ENCODE peak calls at places on chromosome 2, in five cellular contexts. X, H, S, E and V are unnamed samples.

GRCh38 chr2:70255637-70256314 is 2.2 kb upstream of the PCYOX1 start:
- DNase-seq in X (no peak), H (no peak), S (no peak), E (no peak), V (no peak)

GRCh38 chr2:119888673-119889072 is 124.2 kb upstream of the EPB41L5 start:
- DNase-seq in X (peak; percentile 18), H (peak; percentile 86), S (no peak), E (no peak), V (no peak)

GRCh38 chr2:105470979-105471378 is 72.1 kb upstream of the FHL2 start:
- DNase-seq in X (no peak), H (no peak), S (no peak), E (no peak), V (no peak)

GRCh38 chr2:131146749-131147148 is 41.6 kb downstream of the PLEKHB2 start:
- DNase-seq in X (no peak), H (no peak), S (no peak), E (no peak), V (no peak)

GRCh38 chr2:7057865-7058400 is 140.7 kb downstream of the RNF144A start:
- DNase-seq in X (no peak), H (no peak), S (no peak), E (no peak), V (no peak)

GRCh38 chr2:96102596-96103387 is 13.6 kb downstream of the ADRA2B start:
- DNase-seq in X (no peak), H (no peak), S (peak; percentile 51), E (no peak), V (no peak)

GRCh38 chr2:233816334-233816733 is 38.0 kb downstream of the HJURP start:
- DNase-seq in X (no peak), H (no peak), S (peak; percentile 22), E (no peak), V (no peak)

GRCh38 chr2:28633739-28634138 is 117.9 kb upstream of the PPP1CB start:
- DNase-seq in X (peak; percentile 98), H (peak; percentile 88), S (no peak), E (peak; percentile 46), V (no peak)

GRCh38 chr2:106886916-106887758 is 1.2 kb upstream of the ST6GAL2 start:
- DNase-seq in X (peak; percentile 92), H (peak; percentile 25), S (no peak), E (peak; percentile 71), V (peak; percentile 11)

GRCh38 chr2:161171595-161171929 is 11.3 kb downstream of the TANK start:
- DNase-seq in X (no peak), H (peak; percentile 36), S (no peak), E (no peak), V (no peak)

GRCh38 chr2:19881866-19882265 is 19.9 kb downstream of the TTC32 start:
- DNase-seq in X (no peak), H (no peak), S (no peak), E (no peak), V (no peak)

GRCh38 chr2:238582159-238582558 is 155.4 kb downstream of the ASB1 start:
- DNase-seq in X (no peak), H (peak; percentile 83), S (no peak), E (no peak), V (no peak)

GRCh38 chr2:19504400-19505198 is 146.2 kb upstream of the OSR1 start:
- DNase-seq in X (peak; percentile 20), H (no peak), S (no peak), E (no peak), V (no peak)

GRCh38 chr2:28347596-28347995 is 45.1 kb upstream of the FOSL2 start:
- DNase-seq in X (no peak), H (no peak), S (peak; percentile 74), E (no peak), V (no peak)

GRCh38 chr2:119617455-119617854 is 61.5 kb upstream of the TMEM177 start:
- DNase-seq in X (no peak), H (no peak), S (no peak), E (no peak), V (no peak)

GRCh38 chr2:240834377-240834975 is 14.5 kb upstream of the KIF1A start:
- DNase-seq in X (no peak), H (no peak), S (peak; percentile 64), E (no peak), V (no peak)

GRCh38 chr2:122634261-122634660 is 878.8 kb downstream of the TSN start:
- DNase-seq in X (peak; percentile 88), H (peak; percentile 79), S (no peak), E (no peak), V (no peak)

GRCh38 chr2:37617119-37617892 is 54.1 kb downstream of the CDC42EP3 start:
- DNase-seq in X (no peak), H (no peak), S (no peak), E (no peak), V (no peak)

GRCh38 chr2:184677171-184677570 is 78.8 kb downstream of the ZNF804A start:
- DNase-seq in X (peak; percentile 9), H (no peak), S (no peak), E (no peak), V (no peak)

GRCh38 chr2:43488737-43489136 is 107.1 kb downstream of the THADA start:
- DNase-seq in X (peak; percentile 61), H (no peak), S (no peak), E (no peak), V (no peak)

GRCh38 chr2:206230060-206230890 is 44.2 kb upstream of the ZDBF2 start:
- DNase-seq in X (no peak), H (peak; percentile 11), S (no peak), E (peak; percentile 87), V (no peak)

GRCh38 chr2:72712977-72713376 is 112.9 kb downstream of the EXOC6B start:
- DNase-seq in X (no peak), H (no peak), S (no peak), E (no peak), V (no peak)

GRCh38 chr2:60872510-60872928 is 8.9 kb upstream of the REL start:
- DNase-seq in X (no peak), H (no peak), S (no peak), E (no peak), V (no peak)

GRCh38 chr2:75500633-75501032 is 60.1 kb downstream of the EVA1A start:
- DNase-seq in X (peak; percentile 45), H (peak; percentile 45), S (no peak), E (no peak), V (no peak)

GRCh38 chr2:229059331-229060033 is 211.6 kb downstream of the PID1 start:
- DNase-seq in X (no peak), H (no peak), S (no peak), E (no peak), V (no peak)

GRCh38 chr2:201949036-201950012 is 84.3 kb upstream of the FZD7 start:
- DNase-seq in X (no peak), H (peak; percentile 63), S (no peak), E (peak; percentile 48), V (no peak)

GRCh38 chr2:208101716-208102631 is 22.4 kb downstream of the CRYGD start:
- DNase-seq in X (peak; percentile 70), H (peak; percentile 34), S (no peak), E (peak; percentile 38), V (no peak)

GRCh38 chr2:200662727-200663126 is 76.9 kb downstream of the AOX1 start:
- DNase-seq in X (peak; percentile 95), H (peak; percentile 65), S (no peak), E (no peak), V (no peak)

GRCh38 chr2:176789751-176790150 is 422.8 kb upstream of the HNRNPA3 start:
- DNase-seq in X (no peak), H (no peak), S (no peak), E (no peak), V (no peak)

GRCh38 chr2:227464356-227464755 is 7.6 kb upstream of the AGFG1 start:
- DNase-seq in X (no peak), H (no peak), S (no peak), E (no peak), V (no peak)

GRCh38 chr2:16248571-16249105 is 308.3 kb downstream of the MYCN start:
- DNase-seq in X (no peak), H (no peak), S (no peak), E (no peak), V (no peak)

GRCh38 chr2:46142546-46143329 is 154.5 kb upstream of the EPAS1 start:
- DNase-seq in X (peak; percentile 52), H (no peak), S (no peak), E (no peak), V (no peak)

GRCh38 chr2:1041012-1041805 is 90.6 kb downstream of the SNTG2 start:
- DNase-seq in X (no peak), H (no peak), S (no peak), E (no peak), V (no peak)

GRCh38 chr2:127810637-127811396 is at the start of gene WDR33:
- DNase-seq in X (peak; percentile 93), H (peak; percentile 85), S (peak; percentile 97), E (peak; percentile 95), V (peak; percentile 36)

GRCh38 chr2:127811397-127811860 is 458 bp upstream of the WDR33 start:
- DNase-seq in X (no peak), H (no peak), S (peak; percentile 88), E (no peak), V (no peak)

GRCh38 chr2:127810156-127810636 is 775 bp downstream of the WDR33 start:
- DNase-seq in X (peak; percentile 34), H (peak; percentile 35), S (no peak), E (peak; percentile 51), V (no peak)

GRCh38 chr2:127807678-127808353 is 3.2 kb downstream of the WDR33 start:
- DNase-seq in X (peak; percentile 27), H (no peak), S (no peak), E (no peak), V (no peak)

GRCh38 chr2:127805491-127805890 is 5.5 kb downstream of the WDR33 start:
- DNase-seq in X (no peak), H (no peak), S (no peak), E (no peak), V (no peak)
- H3K36me3 ChIP-seq in X (no peaks in the 10 kb centered on the region), H (no peaks in the 10 kb centered on the region), S (no peaks in the 10 kb centered on the region), E (no peaks in the 10 kb centered on the region), V (no peaks in the 10 kb centered on the region)

GRCh38 chr2:169511818-169512217 is 2.3 kb downstream of the KLHL41 start:
- DNase-seq in X (no peak), H (no peak), S (no peak), E (no peak), V (no peak)
- H3K4me3 ChIP-seq in X (no peak overlapping the region), H (no peak overlapping the region), S (no peak overlapping the region), E (no peak overlapping the region), V (no peak overlapping the region)

DNA sequence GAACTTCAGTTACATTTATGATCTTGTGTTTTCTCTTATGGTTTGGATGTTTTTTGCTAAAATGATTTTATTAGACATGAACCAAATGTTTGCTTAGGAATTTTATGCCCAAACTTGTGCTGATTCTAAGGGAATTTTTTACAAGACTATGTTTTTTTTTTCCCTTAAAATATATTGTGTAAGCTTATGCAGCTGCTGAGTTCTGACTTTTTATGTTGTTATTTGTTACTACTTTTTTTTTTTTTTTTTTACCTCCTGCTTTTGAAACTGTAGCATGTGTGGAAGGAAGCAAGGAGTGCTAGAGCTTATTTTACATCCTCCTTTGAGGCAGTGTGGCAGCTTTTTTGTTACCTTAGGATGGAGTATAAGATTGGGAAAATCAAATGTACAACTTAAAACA is 6.0 kb upstream of the DNAH7 start:
- DNase-seq in X (no peak), H (no peak), S (no peak), E (no peak), V (no peak)
- H3K36me3 ChIP-seq in X (no peaks in the 10 kb centered on the region), H (no peaks in the 10 kb centered on the region), S (no peaks in the 10 kb centered on the region), E (no peaks in the 10 kb centered on the region), V (no peaks in the 10 kb centered on the region)

GRCh38 chr2:8500124-8501054 is 181.5 kb upstream of the ID2 start:
- DNase-seq in X (peak; percentile 80), H (no peak), S (no peak), E (no peak), V (no peak)
- H3K4me3 ChIP-seq in X (peak overlapping the region; percentile 18), H (no peak overlapping the region), S (no peak overlapping the region), E (no peak overlapping the region), V (no peak overlapping the region)